ENCODE peak calls at places on chromosome 7, in five cellular contexts. One of them, this sample, is unnamed.

GRCh38 chr7:151115121-151115835 is 29.0 kb downstream of the AGAP3 start:
- DNase-seq in astrocyte of the cerebellum: no peak
- DNase-seq in hepatocyte: peak
- DNase-seq in cardiac septum: no peak
- DNase-seq in kidney epithelial cell: no peak
- DNase-seq in this sample: no peak

GRCh38 chr7:29299986-29300609 is 105.5 kb downstream of the CHN2 start:
- DNase-seq in kidney epithelial cell: no peak
- DNase-seq in astrocyte of the cerebellum: no peak
- DNase-seq in hepatocyte: no peak
- DNase-seq in cardiac septum: no peak
- DNase-seq in this sample: no peak

GRCh38 chr7:139745330-139746143 is 32.3 kb downstream of the HIPK2 start:
- DNase-seq in cardiac septum: no peak
- DNase-seq in kidney epithelial cell: no peak
- DNase-seq in astrocyte of the cerebellum: no peak
- DNase-seq in hepatocyte: no peak
- DNase-seq in this sample: no peak

GRCh38 chr7:108263364-108263951 is 133.3 kb upstream of the LAMB4 start:
- DNase-seq in cardiac septum: no peak
- DNase-seq in hepatocyte: no peak
- DNase-seq in astrocyte of the cerebellum: no peak
- DNase-seq in kidney epithelial cell: no peak
- DNase-seq in this sample: no peak

GRCh38 chr7:148696787-148697186 is 1.9 kb upstream of the CUL1 start:
- DNase-seq in kidney epithelial cell: no peak
- DNase-seq in cardiac septum: no peak
- DNase-seq in hepatocyte: no peak
- DNase-seq in astrocyte of the cerebellum: no peak
- DNase-seq in this sample: no peak

GRCh38 chr7:104341545-104341944 is 13.1 kb downstream of the LHFPL3 start:
- DNase-seq in hepatocyte: peak
- DNase-seq in kidney epithelial cell: no peak
- DNase-seq in astrocyte of the cerebellum: no peak
- DNase-seq in cardiac septum: no peak
- DNase-seq in this sample: no peak

GRCh38 chr7:8822595-8822994 is 389.2 kb downstream of the NXPH1 start:
- DNase-seq in hepatocyte: peak
- DNase-seq in astrocyte of the cerebellum: no peak
- DNase-seq in cardiac septum: no peak
- DNase-seq in kidney epithelial cell: no peak
- DNase-seq in this sample: no peak

GRCh38 chr7:24555184-24555583 is 18.1 kb upstream of the PALS2 start:
- DNase-seq in astrocyte of the cerebellum: no peak
- DNase-seq in kidney epithelial cell: no peak
- DNase-seq in hepatocyte: no peak
- DNase-seq in cardiac septum: no peak
- DNase-seq in this sample: no peak

GRCh38 chr7:138814806-138815332 is 16.9 kb upstream of the ATP6V0A4 start:
- DNase-seq in cardiac septum: no peak
- DNase-seq in astrocyte of the cerebellum: no peak
- DNase-seq in kidney epithelial cell: no peak
- DNase-seq in hepatocyte: no peak
- DNase-seq in this sample: no peak

GRCh38 chr7:102912742-102913141 is at the start of gene LRRC17:
- DNase-seq in kidney epithelial cell: peak
- DNase-seq in astrocyte of the cerebellum: peak
- DNase-seq in hepatocyte: peak
- DNase-seq in cardiac septum: no peak
- DNase-seq in this sample: no peak

GRCh38 chr7:1999278-1999984 is 233.3 kb downstream of the MAD1L1 start:
- DNase-seq in hepatocyte: no peak
- DNase-seq in cardiac septum: no peak
- DNase-seq in kidney epithelial cell: no peak
- DNase-seq in astrocyte of the cerebellum: no peak
- DNase-seq in this sample: no peak

GRCh38 chr7:98294798-98295382 is 13.4 kb downstream of the BRI3 start:
- DNase-seq in cardiac septum: no peak
- DNase-seq in astrocyte of the cerebellum: peak
- DNase-seq in hepatocyte: peak
- DNase-seq in kidney epithelial cell: no peak
- DNase-seq in this sample: no peak

GRCh38 chr7:82851126-82851525 is 311.6 kb downstream of the PCLO start:
- DNase-seq in astrocyte of the cerebellum: no peak
- DNase-seq in cardiac septum: no peak
- DNase-seq in kidney epithelial cell: no peak
- DNase-seq in hepatocyte: no peak
- DNase-seq in this sample: no peak

GRCh38 chr7:36639826-36640225 is 84.5 kb downstream of the AOAH start:
- DNase-seq in kidney epithelial cell: no peak
- DNase-seq in astrocyte of the cerebellum: no peak
- DNase-seq in cardiac septum: no peak
- DNase-seq in hepatocyte: no peak
- DNase-seq in this sample: peak

GRCh38 chr7:22771829-22772228 is 44.8 kb downstream of the IL6 start:
- DNase-seq in cardiac septum: no peak
- DNase-seq in astrocyte of the cerebellum: no peak
- DNase-seq in kidney epithelial cell: no peak
- DNase-seq in hepatocyte: no peak
- DNase-seq in this sample: no peak

GRCh38 chr7:52586704-52587103 is 448.7 kb upstream of the POM121L12 start:
- DNase-seq in astrocyte of the cerebellum: no peak
- DNase-seq in cardiac septum: no peak
- DNase-seq in kidney epithelial cell: no peak
- DNase-seq in hepatocyte: no peak
- DNase-seq in this sample: no peak

GRCh38 chr7:82694020-82694419 is 250.4 kb upstream of the CACNA2D1 start:
- DNase-seq in kidney epithelial cell: no peak
- DNase-seq in hepatocyte: no peak
- DNase-seq in cardiac septum: no peak
- DNase-seq in astrocyte of the cerebellum: no peak
- DNase-seq in this sample: no peak